ENCODE peak calls at places on chromosomes 7 and 10, in five cellular contexts. F, M, U, D and N are unnamed samples.

GRCh38 chr10:119404719-119405504 is 137.6 kb downstream of the RGS10 start:
- DNase-seq in U (no peak), M (no peak), D (no peak), F (no peak), N (no peak)

GRCh38 chr10:26859241-26860025 is 1.3 kb downstream of the ABI1 start:
- DNase-seq in F (peak), D (peak), U (no peak), M (no peak), N (no peak)

GRCh38 chr10:71727429-71728217 is 8.0 kb upstream of the C10orf105 start:
- DNase-seq in U (no peak), F (peak), M (peak), D (peak), N (peak)

GRCh38 chr10:93039721-93040120 is 20.9 kb upstream of the CYP26C1 start:
- DNase-seq in D (peak), M (no peak), U (no peak), F (peak), N (no peak)

GRCh38 chr7:55105952-55106351 is 87.1 kb downstream of the EGFR start:
- DNase-seq in F (no peak), U (no peak), D (no peak), M (no peak), N (no peak)

GRCh38 chr10:81920213-81920829 is 45.3 kb downstream of the NRG3 start:
- DNase-seq in F (peak), U (no peak), M (no peak), D (no peak), N (peak)

GRCh38 chr7:150335101-150335773 is 6.2 kb downstream of the RARRES2 start:
- DNase-seq in D (peak), M (no peak), U (no peak), F (no peak), N (no peak)

GRCh38 chr10:107656932-107657331 is 492.4 kb upstream of the SORCS1 start:
- DNase-seq in U (no peak), M (no peak), D (no peak), F (no peak), N (no peak)

GRCh38 chr10:30170146-30170545 is 110.8 kb upstream of the JCAD start:
- DNase-seq in U (no peak), M (no peak), F (no peak), D (no peak), N (no peak)

GRCh38 chr10:48505394-48506112 is 99.3 kb downstream of the ARHGAP22 start:
- DNase-seq in F (peak), M (peak), D (no peak), U (no peak), N (no peak)

GRCh38 chr10:2800178-2800577 is 267.2 kb upstream of the PFKP start:
- DNase-seq in M (no peak), U (no peak), F (no peak), D (no peak), N (no peak)

GRCh38 chr10:45463244-45464116 is 89.5 kb downstream of the ALOX5 start:
- DNase-seq in U (no peak), D (no peak), M (no peak), F (no peak), N (no peak)

GRCh38 chr7:144834516-144835165 is 1.2 kb downstream of the TPK1 start:
- DNase-seq in M (no peak), F (no peak), U (no peak), D (no peak), N (peak)

GRCh38 chr7:52962402-52962801 is 73.0 kb upstream of the POM121L12 start:
- DNase-seq in D (no peak), F (no peak), U (no peak), M (no peak), N (no peak)

GRCh38 chr7:111860248-111860647 is 298.0 kb upstream of the IMMP2L start:
- DNase-seq in U (no peak), M (no peak), F (no peak), D (no peak), N (no peak)

GRCh38 chr10:99841746-99842145 is 59.3 kb downstream of the ABCC2 start:
- DNase-seq in M (no peak), D (no peak), F (no peak), U (no peak), N (no peak)

GRCh38 chr7:22447759-22448158 is 52.2 kb downstream of the STEAP1B start:
- DNase-seq in M (no peak), F (no peak), U (no peak), D (no peak), N (no peak)

GRCh38 chr7:120991570-120991969 is 3.1 kb downstream of the CPED1 start:
- DNase-seq in F (no peak), U (no peak), D (peak), M (no peak), N (no peak)

GRCh38 chr10:116866987-116867595 is 17.8 kb downstream of the ENO4 start:
- DNase-seq in F (peak), M (no peak), U (no peak), D (peak), N (no peak)

DNA sequence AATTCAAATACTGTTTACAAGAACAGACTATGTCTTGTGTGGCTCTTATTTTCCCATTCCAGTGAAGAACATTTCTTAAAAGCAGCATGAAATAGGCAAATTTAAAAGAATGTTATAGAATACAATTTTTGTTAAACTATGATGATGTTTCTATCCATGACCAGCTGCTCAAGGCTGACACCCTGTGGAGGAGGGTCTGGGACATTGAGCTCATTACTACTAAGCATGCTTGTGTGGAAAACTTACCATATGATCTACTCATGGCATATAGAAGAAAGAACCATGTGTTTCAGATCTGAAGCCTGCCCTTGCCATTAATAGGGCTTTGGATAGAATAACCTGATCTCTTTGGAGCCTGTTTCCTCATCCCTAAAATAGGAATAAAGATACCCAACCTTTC is 125.0 kb downstream of the FOXP2 start:
- DNase-seq in D (peak), F (peak), M (no peak), U (no peak), N (peak)
- TF ChIP-seq CTCF in D (peak), F (no peak), M (no peak), U (peak), N (no peak)

GRCh38 chr10:24988831-24989769 is 26.9 kb downstream of the ENKUR start:
- DNase-seq in D (no peak), F (no peak), M (no peak), U (no peak), N (no peak)

GRCh38 chr10:24992512-24993133 is 23.3 kb downstream of the ENKUR start:
- DNase-seq in M (no peak), U (no peak), F (no peak), D (no peak), N (no peak)

GRCh38 chr10:24991298-24991697 is 24.7 kb downstream of the ENKUR start:
- DNase-seq in D (no peak), F (no peak), M (no peak), U (no peak), N (no peak)

GRCh38 chr10:24993237-24993958 is 22.6 kb downstream of the ENKUR start:
- DNase-seq in U (no peak), D (no peak), M (no peak), F (no peak), N (no peak)

DNA sequence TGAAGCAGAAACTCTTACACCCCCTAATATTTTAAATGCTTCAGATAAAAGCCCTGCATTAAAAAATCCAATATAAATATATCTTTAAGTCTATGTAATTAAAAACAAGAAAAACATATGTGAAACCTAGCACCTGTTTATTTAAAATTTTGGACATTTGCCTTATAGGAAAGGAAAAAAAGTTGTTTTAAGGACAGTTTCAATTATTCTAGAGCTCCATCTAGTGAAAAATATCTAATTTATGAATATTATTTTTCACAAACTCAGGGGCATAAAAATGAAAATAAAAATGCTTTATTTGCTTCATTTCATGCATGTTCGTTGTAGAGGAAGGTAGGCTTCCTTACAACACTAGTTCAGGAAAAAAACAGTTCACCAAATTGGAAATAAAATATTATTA is 26.1 kb downstream of the ENKUR start:
- DNase-seq in M (no peak), F (peak), D (peak), U (no peak), N (no peak)
- TF ChIP-seq CTCF in M (no peak), F (peak), D (no peak), U (no peak), N (peak)

GRCh38 chr10:68348265-68348741 is 15.6 kb upstream of the PBLD start:
- DNase-seq in F (peak), D (peak), M (peak), U (peak), N (peak)
- TF ChIP-seq CTCF in F (peak), D (peak), M (peak), U (peak), N (peak)

GRCh38 chr10:1358147-1358546 is 302.0 kb downstream of the WDR37 start:
- DNase-seq in M (no peak), U (no peak), F (no peak), D (no peak), N (no peak)

GRCh38 chr10:1360581-1361164 is 304.5 kb downstream of the WDR37 start:
- DNase-seq in D (peak), F (no peak), M (no peak), U (no peak), N (no peak)

GRCh38 chr10:1359599-1359955 is 303.4 kb downstream of the WDR37 start:
- DNase-seq in F (no peak), D (no peak), U (no peak), M (no peak), N (no peak)

GRCh38 chr10:1360011-1360580 is 303.9 kb downstream of the WDR37 start:
- DNase-seq in U (peak), D (no peak), M (no peak), F (no peak), N (no peak)

DNA sequence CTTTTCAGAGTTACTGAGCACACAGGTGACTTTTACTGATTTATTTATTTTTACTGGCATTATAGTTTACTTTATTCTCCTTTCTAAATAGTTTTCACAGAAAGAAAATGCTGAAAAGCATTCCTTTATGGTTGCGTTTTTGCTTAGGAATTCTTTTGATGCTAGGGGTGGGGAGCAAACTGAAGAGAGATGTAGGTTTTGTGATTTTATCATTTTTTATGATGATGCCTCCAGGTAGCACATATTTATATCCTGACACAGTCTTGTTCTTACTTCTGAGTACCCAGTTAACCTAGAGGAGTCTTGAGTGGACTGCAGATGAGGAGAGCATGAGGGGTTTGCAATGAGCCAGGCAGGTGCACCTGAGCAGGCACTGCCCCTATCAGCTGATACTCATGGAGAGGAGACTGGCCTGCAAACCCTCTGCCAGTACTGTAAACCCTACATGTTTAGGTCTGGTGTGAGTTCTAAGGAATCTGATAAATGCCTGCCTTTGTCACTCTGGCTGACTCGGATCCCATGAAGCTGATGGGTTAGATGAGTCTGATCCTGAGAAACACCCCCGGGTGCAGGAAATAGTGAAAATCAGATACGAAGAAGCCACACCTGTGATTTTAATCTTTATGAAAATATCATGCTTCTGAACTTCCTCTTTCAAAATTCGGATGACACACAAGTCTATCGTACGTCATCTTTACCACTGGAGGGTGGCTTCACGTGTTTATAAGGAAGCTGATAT is 302.8 kb downstream of the WDR37 start:
- DNase-seq in D (no peak), M (no peak), U (no peak), F (no peak), N (no peak)
- TF ChIP-seq CTCF in D (no peak), M (no peak), U (no peak), F (no peak), N (no peak)

GRCh38 chr7:109206196-109206595 is 636.5 kb downstream of the DNAJB9 start:
- DNase-seq in F (no peak), D (no peak), M (no peak), U (no peak), N (no peak)
- TF ChIP-seq CTCF in F (no peak), D (no peak), M (no peak), U (peak), N (no peak)

DNA sequence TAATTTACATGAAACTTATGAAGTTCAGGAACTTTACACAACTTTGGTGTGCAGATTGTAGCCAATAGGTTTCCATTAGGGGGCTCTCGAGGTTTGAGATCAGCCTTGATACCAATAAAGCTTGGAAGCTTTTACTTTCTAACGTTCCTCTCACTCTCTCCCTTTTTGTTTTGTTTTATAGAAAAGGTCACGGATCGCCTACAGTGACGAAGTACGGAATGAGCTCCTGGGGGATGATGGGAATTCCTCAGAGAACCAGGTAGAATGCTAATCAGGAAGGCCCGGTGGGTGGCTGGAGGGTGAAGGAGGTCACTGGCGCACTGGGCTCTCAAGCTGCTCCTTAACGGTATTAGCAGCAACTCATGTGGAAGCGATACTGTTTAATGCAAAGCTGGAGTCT is 79.9 kb downstream of the VTI1A start:
- DNase-seq in D (peak), F (no peak), U (no peak), M (no peak), N (no peak)
- TF ChIP-seq CTCF in D (peak), F (no peak), U (no peak), M (no peak), N (no peak)